ENCODE peak calls at places on chromosomes 16 and 17, in seven cellular contexts. U, F, R, P, X, M and C are unnamed samples.

GRCh38 chr16:86826931-86827330 is 248.6 kb downstream of the FOXL1 start:
- DNase-seq in U (no peak), F (no peak), R (no peak), P (no peak), X (no peak), M (no peak), C (no peak)

GRCh38 chr16:10906914-10907756 is 30.1 kb downstream of the CIITA start:
- DNase-seq in U (no peak), F (no peak), R (no peak), P (no peak), X (peak), M (no peak), C (no peak)

GRCh38 chr17:62807812-62808575 is at the start of gene MARCHF10:
- DNase-seq in U (no peak), F (no peak), R (peak), P (no peak), X (no peak), M (peak), C (no peak)

GRCh38 chr16:1914759-1915387 is 3.3 kb downstream of the HS3ST6 start:
- DNase-seq in U (no peak), F (no peak), R (no peak), P (no peak), X (no peak), M (no peak), C (no peak)

GRCh38 chr17:21376835-21377690 is 906 bp downstream of the KCNJ12 start:
- DNase-seq in U (no peak), F (no peak), R (no peak), P (no peak), X (no peak), M (peak), C (no peak)

GRCh38 chr17:38587193-38587592 is 18.6 kb downstream of the SRCIN1 start:
- DNase-seq in U (no peak), F (no peak), R (no peak), P (no peak), X (no peak), M (no peak), C (no peak)

GRCh38 chr17:48843172-48843900 is 12.5 kb downstream of the CALCOCO2 start:
- DNase-seq in U (no peak), F (no peak), R (no peak), P (no peak), X (no peak), M (no peak), C (no peak)

GRCh38 chr16:23999663-24000062 is 163.9 kb downstream of the PRKCB start:
- DNase-seq in U (no peak), F (no peak), R (no peak), P (no peak), X (no peak), M (no peak), C (no peak)

GRCh38 chr17:82497483-82498405 is 21.8 kb upstream of the FOXK2 start:
- DNase-seq in U (peak), F (no peak), R (peak), P (no peak), X (no peak), M (peak), C (peak)

GRCh38 chr17:7047566-7047965 is 3.7 kb upstream of the SLC16A11 start:
- DNase-seq in U (no peak), F (no peak), R (no peak), P (no peak), X (no peak), M (no peak), C (no peak)

GRCh38 chr17:8053600-8053999 is 14.7 kb downstream of the ALOX15B start:
- DNase-seq in U (no peak), F (no peak), R (no peak), P (no peak), X (no peak), M (no peak), C (peak)

GRCh38 chr16:27781981-27782880 is 232.3 kb downstream of the KATNIP start:
- DNase-seq in U (no peak), F (no peak), R (no peak), P (no peak), X (no peak), M (no peak), C (no peak)

GRCh38 chr17:8470447-8471047 is 34.9 kb downstream of the NDEL1 start:
- DNase-seq in U (no peak), F (no peak), R (no peak), P (no peak), X (peak), M (no peak), C (no peak)

GRCh38 chr16:82649766-82650165 is 23.0 kb downstream of the CDH13 start:
- DNase-seq in U (no peak), F (no peak), R (no peak), P (no peak), X (no peak), M (no peak), C (no peak)

GRCh38 chr17:64005734-64006167 is 7.6 kb downstream of the PRR29 start:
- DNase-seq in U (no peak), F (no peak), R (no peak), P (no peak), X (no peak), M (peak), C (no peak)

GRCh38 chr16:90046971-90047713 is 27.9 kb upstream of the DBNDD1 start:
- DNase-seq in U (no peak), F (no peak), R (no peak), P (no peak), X (peak), M (peak), C (no peak)

GRCh38 chr17:77453613-77454559 is 313.1 kb downstream of the SEC14L1 start:
- DNase-seq in U (peak), F (no peak), R (no peak), P (no peak), X (no peak), M (no peak), C (peak)

GRCh38 chr16:28118636-28119035 is 55.1 kb upstream of the GSG1L start:
- DNase-seq in U (no peak), F (no peak), R (no peak), P (no peak), X (no peak), M (no peak), C (no peak)

GRCh38 chr17:43006639-43007551 is at the start of gene IFI35:
- DNase-seq in U (peak), F (peak), R (peak), P (no peak), X (peak), M (peak), C (peak)

GRCh38 chr16:1878256-1878655 is 6.3 kb upstream of the MEIOB start:
- DNase-seq in U (no peak), F (no peak), R (no peak), P (no peak), X (no peak), M (no peak), C (no peak)

GRCh38 chr17:77420804-77421634 is 280.2 kb downstream of the SEC14L1 start:
- DNase-seq in U (peak), F (no peak), R (peak), P (no peak), X (no peak), M (peak), C (peak)

GRCh38 chr17:47945080-47945479 is 3.7 kb downstream of the PNPO start:
- DNase-seq in U (no peak), F (no peak), R (no peak), P (no peak), X (no peak), M (no peak), C (no peak)

GRCh38 chr17:51650202-51650601 is 389.9 kb downstream of the UTP18 start:
- DNase-seq in U (no peak), F (no peak), R (no peak), P (no peak), X (no peak), M (no peak), C (no peak)

GRCh38 chr17:47982091-47982617 is 11.2 kb downstream of the CDK5RAP3 start:
- DNase-seq in U (no peak), F (no peak), R (no peak), P (no peak), X (no peak), M (peak), C (no peak)

GRCh38 chr16:58176608-58177346 is 21.1 kb downstream of the CSNK2A2 start:
- DNase-seq in U (no peak), F (no peak), R (no peak), P (no peak), X (no peak), M (no peak), C (no peak)

GRCh38 chr17:40358323-40359038 is 6.1 kb downstream of the GJD3 start:
- DNase-seq in U (peak), F (no peak), R (peak), P (no peak), X (peak), M (peak), C (peak)

GRCh38 chr17:16322636-16323035 is 30.6 kb downstream of the CENPV start:
- DNase-seq in U (no peak), F (peak), R (no peak), P (no peak), X (no peak), M (no peak), C (no peak)

GRCh38 chr17:42553866-42554249 is 1.1 kb downstream of the HSD17B1 start:
- DNase-seq in U (no peak), F (no peak), R (no peak), P (no peak), X (no peak), M (no peak), C (no peak)

GRCh38 chr17:27473748-27474609 is 17.7 kb downstream of the KSR1 start:
- DNase-seq in U (peak), F (no peak), R (peak), P (no peak), X (peak), M (no peak), C (peak)

GRCh38 chr16:381788-382717 is at the start of gene PGAP6:
- DNase-seq in U (peak), F (no peak), R (peak), P (no peak), X (peak), M (peak), C (peak)

GRCh38 chr17:34370997-34371395 is 8.0 kb upstream of the CCL1 start:
- DNase-seq in U (no peak), F (no peak), R (no peak), P (no peak), X (no peak), M (no peak), C (no peak)

GRCh38 chr17:7885357-7886226 is 3.0 kb upstream of the CHD3 start:
- DNase-seq in U (peak), F (no peak), R (peak), P (no peak), X (no peak), M (peak), C (peak)

GRCh38 chr17:76772842-76773521 is 35.1 kb downstream of the MFSD11 start:
- DNase-seq in U (peak), F (peak), R (peak), P (no peak), X (no peak), M (no peak), C (peak)

GRCh38 chr17:42414782-42415409 is 8.2 kb downstream of the CAVIN1 start:
- DNase-seq in U (peak), F (no peak), R (no peak), P (no peak), X (no peak), M (no peak), C (no peak)

GRCh38 chr17:77736207-77736600 is 222.3 kb upstream of the TNRC6C start:
- DNase-seq in U (no peak), F (no peak), R (no peak), P (no peak), X (no peak), M (peak), C (no peak)